ENCODE peak calls at places on chromosomes 13 and 19, in seven cellular contexts. K is psoas muscle, Z is cardiac muscle cell, L is tibial nerve, J is uterus, F is hepatocyte, G is thoracic aorta. I is an unnamed sample.
A peak's percentile ranks its signal among the peaks of the same experiment; 100 is the strongest.

GRCh38 chr19:31944286-31944685 is 401.1 kb upstream of the ZNF507 start:
- DNase-seq in K (no peak), Z (no peak), L (no peak), J (no peak), F (no peak), G (no peak), I (no peak)

GRCh38 chr13:19766637-19767036 is 16.1 kb downstream of the PSPC1 start:
- DNase-seq in K (no peak), Z (no peak), L (no peak), J (no peak), F (no peak), G (no peak), I (no peak)

GRCh38 chr19:30744741-30745475 is 372.7 kb downstream of the ZNF536 start:
- DNase-seq in K (no peak), Z (no peak), L (no peak), J (no peak), F (no peak), G (no peak), I (no peak)

GRCh38 chr19:45999653-46000121 is 4.4 kb downstream of the CCDC61 start:
- DNase-seq in K (peak; percentile 68), Z (no peak), L (no peak), J (peak; percentile 49), F (peak; percentile 57), G (no peak), I (no peak)

GRCh38 chr13:55554741-55555140 is 1586.0 kb upstream of the PRR20A start:
- DNase-seq in K (no peak), Z (no peak), L (no peak), J (no peak), F (no peak), G (no peak), I (no peak)

GRCh38 chr19:4911786-4912672 is 2.7 kb downstream of the UHRF1 start:
- DNase-seq in K (peak; percentile 75), Z (peak; percentile 57), L (peak; percentile 71), J (peak; percentile 70), F (peak; percentile 86), G (peak; percentile 82), I (peak; percentile 99)

GRCh38 chr19:10290876-10291553 is 1.3 kb downstream of the ICAM5 start:
- DNase-seq in K (peak; percentile 64), Z (peak; percentile 61), L (no peak), J (no peak), F (peak; percentile 58), G (no peak), I (no peak)

GRCh38 chr13:48505597-48506091 is 27.2 kb downstream of the RCBTB2 start:
- DNase-seq in K (no peak), Z (no peak), L (peak; percentile 57), J (no peak), F (no peak), G (no peak), I (no peak)

GRCh38 chr13:99398071-99398470 is 90.9 kb upstream of the GPR183 start:
- DNase-seq in K (no peak), Z (no peak), L (no peak), J (no peak), F (no peak), G (no peak), I (no peak)

GRCh38 chr13:66547685-66548084 is 682.5 kb downstream of the PCDH9 start:
- DNase-seq in K (no peak), Z (no peak), L (no peak), J (no peak), F (no peak), G (no peak), I (no peak)

GRCh38 chr13:66546534-66547379 is 683.4 kb downstream of the PCDH9 start:
- DNase-seq in K (no peak), Z (no peak), L (no peak), J (no peak), F (no peak), G (no peak), I (peak; percentile 43)

GRCh38 chr13:66543780-66544179 is 686.4 kb downstream of the PCDH9 start:
- DNase-seq in K (no peak), Z (no peak), L (no peak), J (no peak), F (no peak), G (no peak), I (no peak)
- TF ChIP-seq CTCF in K (no peak), Z (no peak), L (no peak), J (no peak), F (no peak), G (no peak), I (peak; percentile 40)

DNA sequence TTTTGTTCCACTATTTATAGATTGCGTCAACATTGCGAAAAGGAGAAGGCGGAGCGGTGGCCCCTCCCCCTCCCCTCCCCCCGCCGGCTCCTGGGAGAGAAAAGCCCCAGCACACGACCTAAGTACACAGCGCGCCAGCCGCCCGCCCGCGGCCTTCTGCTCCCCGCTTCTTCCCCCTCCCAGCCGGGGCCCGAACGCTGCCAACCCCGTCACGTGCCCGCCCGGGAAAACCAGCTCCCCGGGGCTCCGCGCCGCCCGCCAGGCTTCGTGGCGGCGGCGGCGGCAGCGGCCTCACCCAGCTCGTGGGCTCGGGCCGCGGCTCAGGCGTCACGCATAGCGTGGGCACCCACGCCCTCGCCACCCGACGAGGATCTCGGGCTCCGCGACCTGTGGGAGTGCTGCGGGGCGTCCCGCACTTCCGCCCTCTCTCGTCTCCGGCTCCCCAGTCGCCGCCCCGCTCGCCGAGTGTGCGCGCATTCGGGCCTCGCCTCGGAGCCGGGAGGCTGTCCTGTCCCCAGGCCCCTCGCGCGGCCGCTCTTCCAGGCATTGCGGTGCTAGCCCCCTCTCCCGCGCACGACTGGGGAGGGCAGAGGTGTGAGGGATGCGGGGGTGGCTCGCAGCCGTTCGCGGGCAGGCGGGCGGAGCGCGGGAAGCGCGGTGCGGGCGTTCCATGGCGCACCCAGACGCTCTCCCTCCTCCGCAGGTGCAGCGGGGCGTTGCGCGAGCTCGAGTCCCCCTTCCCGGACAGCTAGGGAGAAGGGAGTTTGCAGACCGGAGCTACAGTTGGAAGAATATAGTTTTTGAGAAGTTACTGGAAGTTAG is 110.5 kb downstream of the KCNRG start:
- DNase-seq in K (peak; percentile 98), Z (peak; percentile 84), L (peak; percentile 95), J (peak; percentile 90), F (peak; percentile 96), G (peak; percentile 70), I (peak; percentile 78)
- H3K27me3 ChIP-seq in K (no peaks in the 10 kb centered on the region), Z (peaks cover 76% of the 10 kb centered on the region), L (no peaks in the 10 kb centered on the region), J (no peaks in the 10 kb centered on the region), F (peaks cover 42% of the 10 kb centered on the region), G (no peaks in the 10 kb centered on the region), I (no peaks in the 10 kb centered on the region)

GRCh38 chr19:3521104-3521445 is 15.0 kb downstream of the FZR1 start:
- DNase-seq in K (no peak), Z (no peak), L (no peak), J (no peak), F (no peak), G (no peak), I (no peak)
- H3K27ac ChIP-seq in K (no peak overlapping the region), Z (no peak overlapping the region), L (no peak overlapping the region), J (no peak overlapping the region), F (no peak overlapping the region), G (no peak overlapping the region), I (no peak overlapping the region)

DNA sequence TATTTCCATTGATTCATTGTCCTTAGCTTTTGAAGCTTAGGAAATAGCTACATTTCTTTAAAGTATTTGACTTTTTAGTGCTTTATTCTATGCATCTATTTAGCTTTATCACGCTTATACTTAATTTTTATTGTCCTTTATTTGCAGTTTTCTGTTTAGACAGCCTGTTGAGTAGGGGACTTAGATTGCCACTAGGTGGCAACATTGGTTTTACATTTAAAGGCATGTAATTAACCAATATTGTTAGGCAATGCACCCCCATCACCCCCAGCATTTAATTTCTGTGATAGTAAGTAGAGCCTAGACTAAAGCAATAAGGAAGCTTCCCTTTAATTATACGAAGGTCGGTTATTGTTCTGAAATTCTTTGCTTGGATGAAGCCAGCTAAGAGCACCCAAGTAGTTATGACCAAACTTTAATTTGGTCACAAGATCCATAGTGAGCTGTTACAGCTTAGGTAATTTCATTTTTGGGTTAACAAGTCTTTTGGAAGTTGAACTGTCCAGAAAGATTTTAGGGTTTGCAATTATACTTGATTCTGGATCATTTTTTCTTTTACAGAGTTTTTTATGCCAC is 36.5 kb downstream of the B3GLCT start:
- DNase-seq in K (no peak), Z (peak; percentile 40), L (peak; percentile 21), J (no peak), F (peak; percentile 72), G (no peak), I (peak; percentile 42)
- TF ChIP-seq CTCF in K (peak; percentile 70), Z (peak; percentile 73), L (peak; percentile 33), J (peak; percentile 63), F (peak; percentile 88), G (peak; percentile 52), I (peak; percentile 62)

GRCh38 chr13:68261105-68261504 is 1031.0 kb upstream of the PCDH9 start:
- DNase-seq in K (no peak), Z (no peak), L (no peak), J (no peak), F (no peak), G (no peak), I (no peak)

GRCh38 chr13:68264692-68265091 is 1034.6 kb upstream of the PCDH9 start:
- DNase-seq in K (no peak), Z (no peak), L (no peak), J (no peak), F (no peak), G (no peak), I (no peak)
- H3K27me3 ChIP-seq in K (no peaks in the 10 kb centered on the region), Z (no peaks in the 10 kb centered on the region), L (no peaks in the 10 kb centered on the region), J (no peaks in the 10 kb centered on the region), F (no peaks in the 10 kb centered on the region), G (no peaks in the 10 kb centered on the region), I (no peaks in the 10 kb centered on the region)

DNA sequence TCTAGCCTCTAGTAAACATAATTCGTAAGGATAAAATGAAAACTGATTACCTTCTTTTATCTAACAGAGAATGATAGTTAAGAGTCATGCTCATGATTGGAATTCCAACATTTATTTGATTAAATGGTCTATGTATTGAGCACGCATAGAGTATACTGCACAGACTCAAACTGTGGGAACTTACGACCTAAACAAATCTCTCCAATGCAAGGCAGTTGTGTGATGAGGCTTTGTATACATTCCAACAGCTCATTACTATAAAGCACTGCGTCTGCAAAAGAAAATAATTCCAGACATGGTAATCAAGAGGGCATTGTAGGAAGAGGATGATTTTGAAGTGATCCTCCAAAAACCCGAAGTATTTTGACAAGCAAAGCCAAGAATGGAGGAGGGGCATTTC is 169.5 kb downstream of the NUFIP1 start:
- DNase-seq in K (no peak), Z (no peak), L (no peak), J (no peak), F (no peak), G (no peak), I (no peak)
- H3K27ac ChIP-seq in K (no peak overlapping the region), Z (no peak overlapping the region), L (no peak overlapping the region), J (no peak overlapping the region), F (peak overlapping the region; percentile 36), G (no peak overlapping the region), I (no peak overlapping the region)

GRCh38 chr13:97344250-97345175 is 89.5 kb upstream of the RAP2A start:
- DNase-seq in K (peak; percentile 77), Z (peak; percentile 73), L (peak; percentile 48), J (peak; percentile 63), F (peak; percentile 67), G (no peak), I (peak; percentile 60)
- TF ChIP-seq CTCF in K (peak; percentile 79), Z (peak; percentile 75), L (peak; percentile 69), J (peak; percentile 75), F (peak; percentile 89), G (peak; percentile 63), I (peak; percentile 83)